ENCODE peak calls at places on chromosomes 7 and 10, in eight cellular contexts. P, I, H, A, M, X, U and D are unnamed samples.

GRCh38 chr10:64089648-64090047 is 568.4 kb downstream of the REEP3 start:
- DNase-seq in M (no peak), X (no peak), U (no peak), A (no peak), H (no peak), P (no peak), I (no peak), D (no peak)

GRCh38 chr7:149197675-149198074 is 2.3 kb downstream of the ZNF282 start:
- DNase-seq in U (no peak), H (no peak), P (no peak), I (no peak), X (no peak), M (no peak), A (no peak), D (no peak)

GRCh38 chr7:22809902-22810642 is 12.6 kb downstream of the TOMM7 start:
- DNase-seq in U (no peak), M (no peak), I (no peak), P (no peak), H (no peak), X (no peak), A (no peak), D (no peak)

GRCh38 chr10:46547331-46547880 is 9.1 kb downstream of the GPRIN2 start:
- DNase-seq in H (no peak), X (no peak), P (no peak), M (peak; percentile 32), A (no peak), I (peak; percentile 14), U (no peak), D (no peak)

GRCh38 chr10:48739141-48739540 is 54.5 kb downstream of the WDFY4 start:
- DNase-seq in M (no peak), P (no peak), A (no peak), H (no peak), U (no peak), X (no peak), I (no peak), D (no peak)

GRCh38 chr7:24851791-24852190 is 94.5 kb upstream of the GSDME start:
- DNase-seq in H (no peak), A (no peak), I (no peak), U (no peak), M (no peak), X (no peak), P (peak; percentile 79), D (no peak)

GRCh38 chr10:132065491-132066105 is at the start of gene JAKMIP3:
- DNase-seq in A (peak; percentile 85), P (peak; percentile 96), U (peak; percentile 88), I (no peak), H (no peak), X (no peak), M (no peak), D (no peak)

GRCh38 chr7:124033093-124033806 is 383 bp upstream of the TMEM229A start:
- DNase-seq in A (no peak), I (no peak), M (peak; percentile 85), P (no peak), U (no peak), H (no peak), X (peak; percentile 38), D (no peak)

GRCh38 chr10:133307776-133308430 is 769 bp downstream of the TUBGCP2 start:
- DNase-seq in I (peak; percentile 95), A (peak; percentile 65), H (peak; percentile 83), U (peak; percentile 38), M (peak; percentile 69), X (peak; percentile 61), P (peak; percentile 58), D (peak; percentile 90)

GRCh38 chr7:13920053-13920697 is 69.3 kb downstream of the ETV1 start:
- DNase-seq in I (no peak), M (peak; percentile 57), U (peak; percentile 100), P (peak; percentile 100), H (no peak), X (no peak), A (peak; percentile 100), D (no peak)

GRCh38 chr10:50275650-50276235 is 24.4 kb upstream of the ASAH2 start:
- DNase-seq in P (peak; percentile 7), X (peak; percentile 29), I (peak; percentile 43), H (no peak), U (no peak), M (peak; percentile 5), A (peak; percentile 31), D (peak; percentile 35)

GRCh38 chr7:69430502-69431145 is 167.7 kb upstream of the AUTS2 start:
- DNase-seq in H (no peak), M (no peak), X (peak; percentile 43), U (no peak), P (no peak), I (no peak), A (no peak), D (no peak)

GRCh38 chr7:151254316-151254715 is 5.8 kb upstream of the SMARCD3 start:
- DNase-seq in A (no peak), P (no peak), X (peak; percentile 52), U (no peak), H (no peak), M (no peak), I (no peak), D (no peak)

GRCh38 chr7:151251328-151251925 is 2.9 kb upstream of the SMARCD3 start:
- DNase-seq in P (peak; percentile 66), H (no peak), U (peak; percentile 65), A (no peak), X (peak; percentile 63), M (peak; percentile 97), I (no peak), D (no peak)

GRCh38 chr7:151252961-151253691 is 4.6 kb upstream of the SMARCD3 start:
- DNase-seq in P (no peak), H (no peak), A (no peak), M (no peak), X (no peak), U (no peak), I (no peak), D (no peak)

GRCh38 chr7:151250181-151251095 is 1.9 kb upstream of the SMARCD3 start:
- DNase-seq in X (no peak), H (no peak), I (no peak), A (no peak), M (no peak), P (no peak), U (no peak), D (no peak)

DNA sequence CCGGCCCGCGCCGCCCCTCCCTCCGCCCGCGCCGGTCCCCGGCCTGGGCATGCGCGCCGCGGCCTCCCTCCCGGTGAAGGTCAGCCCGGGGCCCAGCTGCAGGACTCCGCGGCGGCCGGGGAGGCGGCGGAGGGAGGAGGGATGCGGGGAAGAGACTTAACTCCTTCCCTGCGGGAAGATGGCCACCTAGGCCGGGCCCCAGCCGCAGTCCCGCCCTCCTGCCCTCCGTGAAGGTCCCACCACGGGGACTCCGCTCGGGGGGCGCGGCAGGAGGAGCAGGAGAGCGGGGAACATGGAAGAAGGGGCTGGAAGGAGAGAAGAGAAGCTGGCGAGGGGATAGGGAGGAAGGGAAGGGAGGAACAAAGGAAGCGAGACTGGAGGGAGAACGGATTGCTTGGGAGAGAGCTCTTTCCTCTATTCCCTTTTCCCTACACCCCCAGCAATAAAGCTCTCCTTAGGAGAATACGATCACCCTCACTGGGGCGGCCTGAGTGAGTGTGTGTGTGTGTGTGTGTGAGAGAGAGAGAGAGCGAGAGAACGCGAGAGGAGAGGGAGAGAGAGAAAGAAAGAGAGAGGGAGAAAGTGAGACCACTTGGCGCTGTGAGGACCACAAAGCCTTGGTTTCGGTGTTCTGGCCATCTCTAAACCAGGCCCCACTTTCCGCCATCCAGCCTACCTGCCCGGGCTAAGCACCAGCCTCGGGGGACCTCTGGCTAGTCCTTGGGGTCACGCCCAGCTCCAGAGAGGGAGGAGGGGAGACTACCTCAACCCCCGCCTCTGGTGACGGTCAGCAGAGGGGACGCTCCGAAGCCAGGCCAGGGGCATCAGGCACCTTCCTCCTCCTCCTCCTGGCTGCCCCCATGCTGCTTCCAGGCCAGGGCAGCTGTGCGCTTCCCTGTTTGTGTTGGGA is 3.7 kb upstream of the SMARCD3 start:
- DNase-seq in I (no peak), M (peak; percentile 100), H (no peak), P (peak; percentile 69), X (peak; percentile 83), U (peak; percentile 67), A (no peak), D (no peak)
- H3K27ac ChIP-seq in I (peak overlapping the region; percentile 86), M (peak overlapping the region; percentile 76), H (no peak overlapping the region), P (peak overlapping the region; percentile 97), X (peak overlapping the region; percentile 88), U (peak overlapping the region; percentile 60), A (no peak overlapping the region), D (no peak overlapping the region)

DNA sequence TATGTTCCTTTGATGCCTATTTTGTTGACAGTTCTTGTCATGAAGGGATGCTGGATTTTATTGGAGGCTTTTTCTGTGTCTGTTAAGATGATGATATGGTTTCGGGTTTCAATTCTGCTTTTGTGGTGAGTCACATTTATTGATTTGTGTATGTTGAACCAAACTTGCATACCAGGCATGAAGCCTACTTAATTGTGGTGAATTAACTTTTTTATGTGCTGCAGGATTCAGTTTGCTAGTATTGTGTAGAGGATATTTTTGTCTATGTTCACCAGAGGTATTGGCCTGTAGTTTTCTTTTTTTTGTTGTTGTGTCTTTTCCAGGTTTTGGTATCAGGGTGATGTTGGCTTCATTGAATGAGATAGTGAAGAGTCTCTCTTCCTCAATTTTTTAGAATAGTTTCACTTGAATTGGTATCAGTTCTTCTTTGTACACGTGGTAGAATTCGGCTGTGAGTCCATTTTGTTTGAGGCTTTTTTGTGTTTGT is 345.9 kb downstream of the KIF20B start:
- DNase-seq in P (no peak), M (no peak), A (no peak), X (no peak), U (no peak), I (no peak), H (no peak), D (no peak)
- H3K9me3 ChIP-seq in P (no peaks in the 10 kb centered on the region), M (no peaks in the 10 kb centered on the region), A (no peaks in the 10 kb centered on the region), X (peaks cover 13% of the 10 kb centered on the region), U (peaks cover 5% of the 10 kb centered on the region), I (no peaks in the 10 kb centered on the region), H (no peaks in the 10 kb centered on the region), D (no peaks in the 10 kb centered on the region)

GRCh38 chr7:218316-218715 is 25.9 kb downstream of the FAM20C start:
- DNase-seq in I (no peak), X (no peak), M (no peak), H (no peak), U (no peak), A (no peak), P (no peak), D (no peak)
- H3K4me3 ChIP-seq in I (no peak overlapping the region), X (no peak overlapping the region), M (no peak overlapping the region), H (no peak overlapping the region), U (no peak overlapping the region), A (no peak overlapping the region), P (no peak overlapping the region), D (no peak overlapping the region)

GRCh38 chr10:123865350-123865749 is 26.3 kb downstream of the CPXM2 start:
- DNase-seq in I (no peak), X (no peak), P (no peak), A (no peak), M (no peak), H (no peak), U (no peak), D (no peak)

GRCh38 chr10:123863721-123864432 is 27.7 kb downstream of the CPXM2 start:
- DNase-seq in X (no peak), H (no peak), U (no peak), I (no peak), P (no peak), A (no peak), M (no peak), D (no peak)

GRCh38 chr10:123865880-123866279 is 25.7 kb downstream of the CPXM2 start:
- DNase-seq in P (no peak), I (no peak), H (no peak), M (no peak), U (no peak), A (no peak), X (no peak), D (no peak)

GRCh38 chr10:123863189-123863580 is 28.4 kb downstream of the CPXM2 start:
- DNase-seq in P (no peak), X (no peak), I (no peak), U (no peak), A (no peak), H (no peak), M (no peak), D (no peak)

GRCh38 chr10:123864923-123865322 is 26.7 kb downstream of the CPXM2 start:
- DNase-seq in H (no peak), X (no peak), A (no peak), U (no peak), P (no peak), I (no peak), M (no peak), D (no peak)
- H3K27ac ChIP-seq in H (no peak overlapping the region), X (no peak overlapping the region), A (no peak overlapping the region), U (no peak overlapping the region), P (no peak overlapping the region), I (peak overlapping the region; percentile 81), M (no peak overlapping the region), D (no peak overlapping the region)